ENCODE peak calls at places on chromosomes 4 and X, in seven cellular contexts. W is iPS-NIHi11; H is stimulated activated CD8-positive, alpha-beta memory T cell treated with anti-CD3 and anti-CD28 coated beads, Interleukin-2, amount 100 ng/mL, for 48 hours; D is RPMI8226; V is amniotic epithelial cell; U is activated naive CD4-positive, alpha-beta T cell; F is activated CD8-positive, alpha-beta memory T cell treated with anti-CD3 and anti-CD28 coated beads, Interleukin-2, amount 50 U/mL, for 48 hours. K is an unnamed sample.

GRCh38 chrX:152896450-152896849 is 1.4 kb upstream of the ZNF185 start:
- DNase-seq in W (no peak), H (no peak), D (no peak), V (peak; percentile 12), U (no peak), F (no peak), K (no peak)

GRCh38 chrX:10906861-10907260 is 204.3 kb upstream of the HCCS start:
- DNase-seq in W (no peak), H (no peak), D (no peak), V (no peak), U (no peak), F (no peak), K (no peak)

GRCh38 chr4:31657859-31658258 is 937.7 kb downstream of the PCDH7 start:
- DNase-seq in W (no peak), H (no peak), D (no peak), V (peak; percentile 79), U (no peak), F (no peak), K (no peak)

GRCh38 chr4:165877291-165877690 is 4.3 kb downstream of the TLL1 start:
- DNase-seq in W (no peak), H (no peak), D (no peak), V (no peak), U (no peak), F (no peak), K (no peak)

GRCh38 chrX:47707031-47707780 is 48.2 kb upstream of the UXT start:
- DNase-seq in W (no peak), H (no peak), D (no peak), V (peak; percentile 95), U (no peak), F (no peak), K (no peak)

GRCh38 chrX:151177141-151178027 is 1.0 kb downstream of the GPR50 start:
- DNase-seq in W (peak; percentile 21), H (no peak), D (no peak), V (no peak), U (no peak), F (no peak), K (no peak)

GRCh38 chrX:97616883-97617510 is 733.3 kb downstream of the RPA4 start:
- DNase-seq in W (no peak), H (no peak), D (peak; percentile 4), V (peak; percentile 57), U (no peak), F (no peak), K (no peak)

GRCh38 chrX:149036086-149036485 is 469.0 kb downstream of the IDS start:
- DNase-seq in W (no peak), H (no peak), D (peak; percentile 5), V (no peak), U (no peak), F (no peak), K (no peak)

GRCh38 chrX:19875051-19875432 is 12.4 kb downstream of the SH3KBP1 start:
- DNase-seq in W (no peak), H (no peak), D (no peak), V (no peak), U (no peak), F (no peak), K (no peak)

GRCh38 chr4:108087293-108087967 is 81.3 kb downstream of the LEF1 start:
- DNase-seq in W (no peak), H (no peak), D (no peak), V (no peak), U (no peak), F (no peak), K (no peak)

GRCh38 chrX:47452112-47452511 is 30.9 kb downstream of the ZNF41 start:
- DNase-seq in W (no peak), H (no peak), D (no peak), V (no peak), U (no peak), F (no peak), K (no peak)

GRCh38 chr4:101711590-101712255 is 78.8 kb upstream of the BANK1 start:
- DNase-seq in W (no peak), H (no peak), D (no peak), V (no peak), U (no peak), F (no peak), K (no peak)

GRCh38 chr4:142697928-142698327 is 148.2 kb downstream of the INPP4B start:
- DNase-seq in W (no peak), H (no peak), D (no peak), V (no peak), U (no peak), F (no peak), K (no peak)

GRCh38 chrX:43225626-43226328 is 430.3 kb upstream of the MAOA start:
- DNase-seq in W (no peak), H (no peak), D (no peak), V (no peak), U (no peak), F (no peak), K (no peak)

K was measured in lower leg skin.